ENCODE peak calls at places on chromosomes 5 and 9, in four cellular contexts. S is spleen, E is DND-41, R is cardiac muscle cell. O is an unnamed sample.

GRCh38 chr9:104993291-104993963 is 65.5 kb upstream of the ABCA1 start:
- DNase-seq in S (peak; percentile 81), E (no peak), R (peak; percentile 91), O (peak; percentile 40)

GRCh38 chr5:1364211-1364610 is 19.3 kb upstream of the CLPTM1L start:
- DNase-seq in S (peak; percentile 42), E (no peak), R (no peak), O (no peak)

GRCh38 chr5:107968998-107969397 is 298.3 kb upstream of the EFNA5 start:
- DNase-seq in S (no peak), E (no peak), R (peak; percentile 45), O (no peak)

GRCh38 chr5:73558950-73559349 is 6.5 kb downstream of the ANKRA2 start:
- DNase-seq in S (no peak), E (no peak), R (no peak), O (no peak)

GRCh38 chr5:98602534-98603112 is 170.8 kb upstream of the RGMB start:
- DNase-seq in S (no peak), E (no peak), R (no peak), O (no peak)

GRCh38 chr5:159510282-159510681 is 180.0 kb upstream of the IL12B start:
- DNase-seq in S (peak; percentile 74), E (no peak), R (peak; percentile 96), O (no peak)

GRCh38 chr5:373710-374602 is 52.4 kb downstream of the AHRR start:
- DNase-seq in S (peak; percentile 77), E (peak; percentile 69), R (peak; percentile 66), O (no peak)

GRCh38 chr5:151173711-151174611 is 16.4 kb upstream of the ANXA6 start:
- DNase-seq in S (no peak), E (no peak), R (no peak), O (no peak)

GRCh38 chr5:1009359-1010180 is 968 bp downstream of the NKD2 start:
- DNase-seq in S (peak; percentile 70), E (no peak), R (no peak), O (peak; percentile 26)

GRCh38 chr5:56327810-56328209 is 94.7 kb upstream of the ANKRD55 start:
- DNase-seq in S (no peak), E (no peak), R (peak; percentile 30), O (no peak)

GRCh38 chr9:137761793-137762192 is 115.8 kb upstream of the CACNA1B start:
- DNase-seq in S (peak; percentile 84), E (no peak), R (no peak), O (no peak)

GRCh38 chr9:107648153-107648716 is 158.7 kb upstream of the KLF4 start:
- DNase-seq in S (no peak), E (no peak), R (no peak), O (no peak)

GRCh38 chr9:17484906-17485305 is 94.0 kb upstream of the SH3GL2 start:
- DNase-seq in S (no peak), E (no peak), R (no peak), O (no peak)

GRCh38 chr9:114718801-114719221 is 36.8 kb upstream of the TEX48 start:
- DNase-seq in S (no peak), E (peak; percentile 62), R (no peak), O (no peak)

GRCh38 chr5:68418230-68418629 is 202.7 kb downstream of the PIK3R1 start:
- DNase-seq in S (no peak), E (no peak), R (peak; percentile 40), O (no peak)

GRCh38 chr9:90999425-91000397 is 198.1 kb downstream of the SYK start:
- DNase-seq in S (no peak), E (no peak), R (no peak), O (peak; percentile 16)

GRCh38 chr5:124289122-124289521 is 457.3 kb downstream of the ZNF608 start:
- DNase-seq in S (no peak), E (no peak), R (peak; percentile 69), O (peak; percentile 82)

GRCh38 chr5:115351356-115352195 is 55.1 kb upstream of the CCDC112 start:
- DNase-seq in S (no peak), E (no peak), R (no peak), O (no peak)

GRCh38 chr9:37574241-37574721 is 1.9 kb downstream of the FBXO10 start:
- DNase-seq in S (no peak), E (no peak), R (no peak), O (no peak)

GRCh38 chr5:86807046-86807712 is 189.4 kb downstream of the COX7C start:
- DNase-seq in S (no peak), E (no peak), R (no peak), O (no peak)

GRCh38 chr9:130682490-130683121 is 11.0 kb upstream of the EXOSC2 start:
- DNase-seq in S (peak; percentile 90), E (peak; percentile 46), R (peak; percentile 90), O (peak; percentile 81)

GRCh38 chr9:28926311-28926710 is 1353.0 kb upstream of the C9orf72 start:
- DNase-seq in S (no peak), E (no peak), R (no peak), O (no peak)

GRCh38 chr5:57420821-57421220 is 61.8 kb downstream of the ACTBL2 start:
- DNase-seq in S (no peak), E (no peak), R (no peak), O (no peak)

GRCh38 chr5:59319286-59319685 is 574.2 kb downstream of the PDE4D start:
- DNase-seq in S (no peak), E (no peak), R (no peak), O (no peak)

GRCh38 chr9:136403915-136404800 is 4.2 kb upstream of the SNAPC4 start:
- DNase-seq in S (peak; percentile 80), E (no peak), R (no peak), O (no peak)

GRCh38 chr9:92982130-92982529 is 34.8 kb downstream of the FGD3 start:
- DNase-seq in S (no peak), E (no peak), R (no peak), O (no peak)

GRCh38 chr5:41122459-41122858 is 51.3 kb upstream of the MROH2B start:
- DNase-seq in S (no peak), E (no peak), R (no peak), O (no peak)

GRCh38 chr5:13664377-13664776 is 280.1 kb downstream of the DNAH5 start:
- DNase-seq in S (no peak), E (no peak), R (no peak), O (no peak)

GRCh38 chr9:109766351-109766750 is 13.6 kb upstream of the PALM2AKAP2 start:
- DNase-seq in S (no peak), E (no peak), R (no peak), O (no peak)

GRCh38 chr9:76369583-76369982 is 24.6 kb downstream of the RFK start:
- DNase-seq in S (no peak), E (peak; percentile 7), R (peak; percentile 76), O (no peak)

GRCh38 chr5:157216395-157217142 is 35.9 kb downstream of the ITK start:
- DNase-seq in S (no peak), E (no peak), R (no peak), O (no peak)

DNA sequence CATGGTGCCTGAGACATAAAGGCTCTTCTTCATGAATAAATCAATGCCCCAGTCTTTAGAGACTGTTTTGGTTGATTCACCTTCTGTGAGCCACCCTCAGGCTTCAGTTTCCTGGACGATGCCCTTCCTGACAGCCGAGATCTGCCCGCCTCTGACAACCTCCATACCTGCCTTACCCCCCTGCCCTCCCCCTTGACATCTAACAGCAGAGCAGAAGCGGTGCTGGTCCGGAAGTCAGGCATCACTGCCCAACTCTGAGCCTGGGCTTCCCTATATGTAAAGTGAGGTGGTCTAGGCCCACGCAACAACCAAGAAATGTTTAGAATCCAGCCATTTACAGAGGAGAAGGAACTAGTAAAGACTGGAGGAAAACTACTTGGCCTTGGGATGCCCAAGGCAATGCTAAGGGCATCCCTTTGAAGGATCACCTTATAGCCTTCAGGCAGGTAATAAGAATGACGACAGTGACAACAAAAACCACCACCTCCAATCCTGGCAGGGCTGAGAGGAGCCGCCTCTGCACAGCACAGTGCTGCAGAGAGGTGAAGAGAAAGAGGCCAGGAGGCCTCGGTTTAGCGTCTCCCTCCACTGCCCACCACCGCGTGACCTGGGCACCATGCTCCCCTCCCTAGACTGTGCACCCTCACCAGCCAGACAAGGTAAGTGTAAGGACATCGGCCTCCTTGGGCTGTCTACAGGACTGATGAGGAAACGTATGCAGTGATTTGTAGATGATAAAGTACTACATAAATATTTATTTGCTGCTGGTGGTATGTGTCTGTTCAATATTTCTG is 35.3 kb upstream of the GABBR2 start:
- DNase-seq in S (peak; percentile 46), E (no peak), R (no peak), O (no peak)
- H3K4me3 ChIP-seq in S (no peak overlapping the region), E (no peak overlapping the region), R (no peak overlapping the region), O (no peak overlapping the region)

GRCh38 chr9:96022445-96023031 is 147.0 kb downstream of the ERCC6L2 start:
- DNase-seq in S (peak; percentile 82), E (no peak), R (peak; percentile 86), O (peak; percentile 16)
- H3K27ac ChIP-seq in S (peak overlapping the region; percentile 74), E (no peak overlapping the region), R (no peak overlapping the region), O (peak overlapping the region; percentile 89)

GRCh38 chr5:141757402-141757801 is 75.4 kb upstream of the ARAP3 start:
- DNase-seq in S (no peak), E (no peak), R (peak; percentile 50), O (no peak)
- TF ChIP-seq CTCF in S (no peak), E (peak; percentile 19), R (peak; percentile 68), O (peak; percentile 40)

GRCh38 chr5:171421331-171422262 is 2.1 kb downstream of the FGF18 start:
- DNase-seq in S (peak; percentile 59), E (no peak), R (no peak), O (peak; percentile 41)
- H3K4me3 ChIP-seq in S (no peak overlapping the region), E (no peak overlapping the region), R (peak overlapping the region; percentile 99), O (no peak overlapping the region)

GRCh38 chr9:127444283-127444920 is 6.8 kb downstream of the RPL12 start:
- DNase-seq in S (no peak), E (no peak), R (no peak), O (no peak)
- H3K27ac ChIP-seq in S (no peak overlapping the region), E (no peak overlapping the region), R (no peak overlapping the region), O (no peak overlapping the region)

DNA sequence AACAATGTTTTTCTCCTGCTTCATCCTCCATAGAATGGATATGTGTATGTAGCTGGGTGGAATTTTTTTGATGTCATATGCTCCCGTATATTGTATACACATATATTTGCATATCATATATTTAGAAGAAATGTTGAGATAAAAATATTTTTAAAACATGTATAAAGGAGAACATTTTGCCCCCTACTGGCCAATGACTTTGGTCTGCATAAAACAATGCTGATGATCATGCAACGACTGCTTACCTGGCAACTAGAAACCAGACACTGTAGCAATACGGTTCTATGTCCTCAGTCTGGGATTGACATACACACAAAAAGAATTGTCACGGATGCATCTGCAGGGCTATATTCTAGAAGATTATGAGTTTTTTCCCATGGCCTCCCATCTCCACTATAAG is 503.6 kb downstream of the ELAVL2 start:
- DNase-seq in S (no peak), E (no peak), R (peak; percentile 9), O (no peak)
- TF ChIP-seq CTCF in S (no peak), E (peak; percentile 7), R (no peak), O (no peak)

DNA sequence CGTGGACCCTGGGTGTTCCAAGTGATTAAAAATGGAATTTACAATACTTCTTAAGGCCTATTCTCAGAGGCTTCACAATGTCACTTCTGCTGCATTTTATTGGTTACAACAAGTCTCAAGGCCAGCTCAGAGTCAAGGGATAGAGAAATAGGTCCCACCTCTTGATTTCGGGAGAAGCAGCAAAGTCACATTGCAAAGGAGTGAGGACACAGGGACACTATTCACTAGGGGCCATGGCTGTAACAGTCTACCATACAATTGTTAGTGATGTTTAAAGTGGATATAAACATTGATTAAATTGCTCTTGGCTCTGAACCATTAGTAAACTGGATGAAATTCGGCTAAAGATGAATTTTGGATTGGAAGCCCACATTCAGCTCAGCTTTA is 21.7 kb upstream of the CMBL start:
- DNase-seq in S (no peak), E (no peak), R (no peak), O (no peak)
- H3K4me3 ChIP-seq in S (no peak overlapping the region), E (no peak overlapping the region), R (no peak overlapping the region), O (no peak overlapping the region)

O was measured in dorsolateral prefrontal cortex.